ENCODE peak calls at places on chromosomes 3 and 15, in seven cellular contexts. H is body of pancreas, C is iris pigment epithelial cell, J is neural crest cell, B is ovary, T is NCI-H1092 treated with DMSO at 0.1 percent for 48 hours, V is COR-L47. F is an unnamed sample.

GRCh38 chr15:35741881-35742280 is 195.9 kb upstream of the DPH6 start:
- DNase-seq in J (no peak), C (peak), B (no peak), H (no peak), V (no peak), T (no peak), F (no peak)

GRCh38 chr3:177830411-177830849 is 633.1 kb upstream of the TBL1XR1 start:
- DNase-seq in C (peak), H (peak), B (peak), J (no peak), T (peak), V (no peak), F (peak)

GRCh38 chr3:126129408-126129891 is 45.5 kb upstream of the SLC41A3 start:
- DNase-seq in V (no peak), C (peak), B (peak), T (no peak), H (peak), J (no peak), F (no peak)

GRCh38 chr3:151403246-151403645 is 18.7 kb upstream of the P2RY12 start:
- DNase-seq in C (peak), B (no peak), H (no peak), J (no peak), V (no peak), T (no peak), F (no peak)

GRCh38 chr3:46065294-46065705 is 38.0 kb upstream of the XCR1 start:
- DNase-seq in C (peak), H (peak), J (no peak), B (no peak), T (peak), V (peak), F (peak)

GRCh38 chr3:124347418-124347817 is 355.5 kb upstream of the ROPN1 start:
- DNase-seq in T (no peak), B (no peak), J (no peak), C (no peak), V (peak), H (no peak), F (no peak)

GRCh38 chr3:197793246-197793645 is 2.2 kb downstream of the LRCH3 start:
- DNase-seq in V (no peak), H (no peak), J (no peak), B (no peak), C (peak), T (no peak), F (no peak)

GRCh38 chr15:63122002-63122893 is 587 bp downstream of the LACTB start:
- DNase-seq in B (peak), H (peak), J (peak), T (peak), C (peak), V (peak), F (peak)